ENCODE peak calls at places on chromosomes 16 and 17, in four cellular contexts. E is RWPE1, J is NCI-H345, B is KBM-7. X is an unnamed sample.

GRCh38 chr16:85573696-85574641 is 39.2 kb upstream of the GSE1 start:
- DNase-seq in J (peak; percentile 41), E (no peak), B (peak; percentile 62), X (no peak)

GRCh38 chr16:9449597-9449996 is 358.2 kb downstream of the HAPSTR1 start:
- DNase-seq in J (no peak), B (no peak), E (no peak), X (no peak)

GRCh38 chr17:7782237-7782636 is 51.8 kb upstream of the KDM6B start:
- DNase-seq in J (no peak), B (no peak), E (no peak), X (no peak)

GRCh38 chr16:68275611-68276191 is 11.4 kb downstream of the SLC7A6 start:
- DNase-seq in E (peak; percentile 46), B (peak; percentile 98), J (peak; percentile 50), X (peak; percentile 58)

GRCh38 chr17:9971991-9972390 is 66.9 kb upstream of the RCVRN start:
- DNase-seq in J (no peak), E (peak; percentile 53), B (no peak), X (no peak)

GRCh38 chr16:14240216-14240843 is 169.2 kb downstream of the MRTFB start:
- DNase-seq in J (no peak), B (peak; percentile 2), E (no peak), X (no peak)

GRCh38 chr17:32958418-32958817 is 30.5 kb downstream of the TMEM98 start:
- DNase-seq in B (no peak), J (no peak), E (no peak), X (no peak)

GRCh38 chr16:12750554-12750918 is 53.2 kb downstream of the CPPED1 start:
- DNase-seq in E (no peak), J (no peak), B (no peak), X (no peak)

GRCh38 chr16:17448640-17449638 is 21.8 kb downstream of the XYLT1 start:
- DNase-seq in B (peak; percentile 43), J (no peak), E (no peak), X (no peak)

GRCh38 chr16:2386990-2387389 is 42.3 kb upstream of the CCNF start:
- DNase-seq in E (no peak), B (no peak), J (no peak), X (no peak)

GRCh38 chr16:46886764-46887523 is 2.8 kb downstream of the GPT2 start:
- DNase-seq in E (no peak), B (no peak), J (no peak), X (no peak)

GRCh38 chr17:16415031-16415924 is at the start of gene TRPV2:
- DNase-seq in J (no peak), E (no peak), B (peak; percentile 47), X (no peak)

GRCh38 chr16:719815-720506 is 985 bp upstream of the ANTKMT start:
- DNase-seq in J (peak; percentile 68), B (peak; percentile 90), E (no peak), X (peak; percentile 69)

GRCh38 chr16:22983614-22984013 is 165.6 kb downstream of the USP31 start:
- DNase-seq in E (no peak), J (no peak), B (no peak), X (no peak)

GRCh38 chr16:67173808-67174705 is 3.7 kb downstream of the NOL3 start:
- DNase-seq in B (peak; percentile 80), E (peak; percentile 83), J (peak; percentile 47), X (peak; percentile 73)

GRCh38 chr16:2529961-2530628 is 1.1 kb downstream of the CEMP1 start:
- DNase-seq in E (no peak), B (no peak), J (no peak), X (no peak)

GRCh38 chr17:33968350-33969044 is 286.6 kb upstream of the CCL2 start:
- DNase-seq in J (no peak), E (no peak), B (peak; percentile 51), X (no peak)

GRCh38 chr16:54585094-54585493 is 298.5 kb upstream of the IRX3 start:
- DNase-seq in E (no peak), J (no peak), B (no peak), X (no peak)

GRCh38 chr17:29078183-29079045 is 35.5 kb downstream of the PIPOX start:
- DNase-seq in B (no peak), E (no peak), J (peak; percentile 87), X (peak; percentile 60)

GRCh38 chr16:50831751-50832150 is 89.9 kb downstream of the CYLD start:
- DNase-seq in J (no peak), E (no peak), B (no peak), X (no peak)

GRCh38 chr17:72118588-72119279 is 2.1 kb upstream of the SOX9 start:
- DNase-seq in B (peak; percentile 26), J (peak; percentile 74), E (peak; percentile 61), X (peak; percentile 69)

X was measured in NCI-H1417.